ENCODE peak calls at places on chromosomes 4 and X, in nine cellular contexts. M is AG04449; P is activated T-helper 2 cell treated with anti-CD3 and anti-CD28 coated beads, Interferon-gamma antibody, Interleukin-2, Interleukin-4, amounts not matched to agents 10 μg/mL and 5 μg/mL and 100 μg/mL, durations not matched to agents 14 hours and 24 hours and 36 hours; S is NCI-H1417; Y is activated T-helper 1 cell treated with anti-CD3 and anti-CD28 coated beads, Interleukin-12 subunit alpha, Interleukin-12 subunit beta, Interleukin-2, Interleukin-4 antibody, amounts not matched to agents 30 ng/mL and 10 ng/mL and 1 ng/mL, durations not matched to agents 14 hours and 24 hours and 36 hours; Q is activated T-cell treated with anti-CD3 and anti-CD28 coated beads, Interleukin-2, amount 50 U/mL, for 48 hours; X is AML-193; E is ELR; B is hippocampal formation. D is an unnamed sample.

GRCh38 chr4:172061204-172061603 is 248.0 kb downstream of the GALNTL6 start:
- DNase-seq in M (no peak), P (no peak), S (no peak), Y (no peak), Q (no peak), X (no peak), E (no peak), B (no peak), D (no peak)

GRCh38 chr4:19241845-19242244 is 1009.9 kb upstream of the SLIT2 start:
- DNase-seq in M (no peak), P (no peak), S (no peak), Y (no peak), Q (no peak), X (no peak), E (no peak), B (no peak), D (no peak)

GRCh38 chr4:40843696-40844095 is 93.9 kb downstream of the NSUN7 start:
- DNase-seq in M (no peak), P (no peak), S (no peak), Y (peak; percentile 15), Q (peak; percentile 39), X (peak; percentile 4), E (peak; percentile 10), B (no peak), D (no peak)

GRCh38 chrX:1453951-1454785 is 1.5 kb upstream of the ASMTL start:
- DNase-seq in M (peak; percentile 9), P (peak; percentile 83), S (no peak), Y (peak; percentile 82), Q (peak; percentile 98), X (no peak), E (peak; percentile 80), B (no peak), D (peak; percentile 86)

GRCh38 chr4:12724520-12724919 is 759.6 kb downstream of the RAB28 start:
- DNase-seq in M (no peak), P (no peak), S (peak; percentile 33), Y (no peak), Q (no peak), X (peak; percentile 15), E (peak; percentile 12), B (no peak), D (no peak)

GRCh38 chr4:12144051-12144450 is 715.4 kb upstream of the HS3ST1 start:
- DNase-seq in M (no peak), P (no peak), S (no peak), Y (no peak), Q (no peak), X (no peak), E (no peak), B (no peak), D (no peak)

GRCh38 chr4:53706422-53707032 is 115.2 kb upstream of the LNX1 start:
- DNase-seq in M (no peak), P (no peak), S (peak; percentile 37), Y (no peak), Q (no peak), X (peak; percentile 5), E (peak; percentile 70), B (no peak), D (no peak)

GRCh38 chrX:13471269-13471668 is 98.1 kb upstream of the EGFL6 start:
- DNase-seq in M (no peak), P (no peak), S (no peak), Y (no peak), Q (no peak), X (no peak), E (no peak), B (no peak), D (no peak)

GRCh38 chr4:149911995-149912394 is 96.4 kb upstream of the IQCM start:
- DNase-seq in M (no peak), P (no peak), S (no peak), Y (no peak), Q (no peak), X (no peak), E (no peak), B (no peak), D (no peak)

GRCh38 chrX:21657318-21658151 is 595 bp downstream of the KLHL34 start:
- DNase-seq in M (no peak), P (no peak), S (no peak), Y (no peak), Q (no peak), X (no peak), E (no peak), B (no peak), D (peak; percentile 10)

GRCh38 chr4:42588909-42589308 is 68.0 kb downstream of the ATP8A1 start:
- DNase-seq in M (no peak), P (no peak), S (no peak), Y (no peak), Q (no peak), X (no peak), E (no peak), B (no peak), D (no peak)

GRCh38 chr4:58732973-58733372 is 1622.8 kb upstream of the IGFBP7 start:
- DNase-seq in M (no peak), P (no peak), S (no peak), Y (no peak), Q (no peak), X (no peak), E (peak; percentile 8), B (no peak), D (no peak)

GRCh38 chr4:170723171-170723570 is 633.4 kb upstream of the AADAT start:
- DNase-seq in M (no peak), P (no peak), S (no peak), Y (no peak), Q (no peak), X (no peak), E (no peak), B (no peak), D (no peak)

GRCh38 chrX:57083143-57083542 is 38.2 kb downstream of the SPIN2B start:
- DNase-seq in M (no peak), P (no peak), S (no peak), Y (no peak), Q (no peak), X (no peak), E (no peak), B (no peak), D (no peak)

GRCh38 chr4:45629717-45630116 is 494.1 kb downstream of the GABRG1 start:
- DNase-seq in M (no peak), P (no peak), S (no peak), Y (no peak), Q (no peak), X (no peak), E (no peak), B (no peak), D (no peak)

GRCh38 chrX:1481636-1482529 is 29.2 kb upstream of the ASMTL start:
- DNase-seq in M (peak; percentile 57), P (peak; percentile 83), S (no peak), Y (peak; percentile 78), Q (peak; percentile 85), X (no peak), E (peak; percentile 72), B (no peak), D (peak; percentile 71)

GRCh38 chr4:152628128-152628527 is 51.7 kb downstream of the TMEM154 start:
- DNase-seq in M (no peak), P (no peak), S (no peak), Y (no peak), Q (no peak), X (no peak), E (no peak), B (no peak), D (peak; percentile 62)

GRCh38 chrX:56232221-56233082 is at the start of gene KLF8:
- DNase-seq in M (no peak), P (peak; percentile 24), S (no peak), Y (peak; percentile 25), Q (peak; percentile 47), X (no peak), E (no peak), B (no peak), D (peak; percentile 33)

GRCh38 chr4:16677545-16677944 is 220.9 kb downstream of the LDB2 start:
- DNase-seq in M (no peak), P (no peak), S (no peak), Y (no peak), Q (no peak), X (no peak), E (no peak), B (no peak), D (no peak)

GRCh38 chr4:169484485-169484884 is 127.9 kb downstream of the NEK1 start:
- DNase-seq in M (no peak), P (no peak), S (no peak), Y (no peak), Q (no peak), X (no peak), E (peak; percentile 17), B (no peak), D (no peak)

GRCh38 chr4:178784491-178784890 is 1342.3 kb upstream of the AGA start:
- DNase-seq in M (no peak), P (no peak), S (no peak), Y (no peak), Q (no peak), X (no peak), E (no peak), B (no peak), D (no peak)

GRCh38 chrX:11724122-11725017 is 33.7 kb upstream of the MSL3 start:
- DNase-seq in M (no peak), P (no peak), S (peak; percentile 0), Y (no peak), Q (no peak), X (no peak), E (peak; percentile 53), B (no peak), D (no peak)

GRCh38 chr4:55681430-55681829 is 45.3 kb upstream of the NMU start:
- DNase-seq in M (no peak), P (no peak), S (no peak), Y (no peak), Q (no peak), X (no peak), E (no peak), B (no peak), D (no peak)

GRCh38 chrX:16786791-16787735 is 797 bp downstream of the TXLNG start:
- DNase-seq in M (no peak), P (peak; percentile 14), S (peak; percentile 3), Y (peak; percentile 10), Q (peak; percentile 63), X (peak; percentile 4), E (peak; percentile 32), B (no peak), D (peak; percentile 65)

GRCh38 chr4:21768349-21769310 is 179.9 kb downstream of the KCNIP4 start:
- DNase-seq in M (no peak), P (no peak), S (peak; percentile 72), Y (no peak), Q (no peak), X (peak; percentile 27), E (peak; percentile 67), B (no peak), D (no peak)

GRCh38 chr4:98046665-98047064 is 96.6 kb downstream of the STPG2 start:
- DNase-seq in M (no peak), P (no peak), S (no peak), Y (no peak), Q (no peak), X (no peak), E (no peak), B (no peak), D (no peak)

GRCh38 chr4:173056271-173056670 is 112.3 kb upstream of the GALNT7 start:
- DNase-seq in M (no peak), P (no peak), S (no peak), Y (no peak), Q (no peak), X (no peak), E (no peak), B (no peak), D (no peak)

GRCh38 chr4:187961171-187961570 is 34.4 kb upstream of the ZFP42 start:
- DNase-seq in M (no peak), P (no peak), S (no peak), Y (no peak), Q (no peak), X (no peak), E (no peak), B (no peak), D (no peak)

GRCh38 chr4:1968667-1969295 is 40.0 kb downstream of the NELFA start:
- DNase-seq in M (no peak), P (no peak), S (no peak), Y (no peak), Q (no peak), X (no peak), E (no peak), B (no peak), D (no peak)

GRCh38 chrX:124502599-124502998 is 156.2 kb downstream of the SH2D1A start:
- DNase-seq in M (no peak), P (no peak), S (no peak), Y (no peak), Q (no peak), X (no peak), E (no peak), B (no peak), D (no peak)

GRCh38 chr4:24669751-24670150 is 85.4 kb upstream of the DHX15 start:
- DNase-seq in M (no peak), P (no peak), S (no peak), Y (no peak), Q (no peak), X (no peak), E (no peak), B (no peak), D (no peak)